ENCODE peak calls at places on chromosomes 2 and 18, in four cellular contexts. H is breast epithelium, G is A549, L is GM23338. W is an unnamed sample. For H3K4me1, the result is how much of the 10 kb centered on the place peaks cover.

GRCh38 chr2:29262681-29263260 is 147.6 kb downstream of the CLIP4 start:
- DNase-seq in H (no peak), G (no peak), L (no peak), W (no peak)

GRCh38 chr2:8475349-8476045 is 206.4 kb upstream of the ID2 start:
- DNase-seq in H (no peak), G (no peak), L (peak), W (no peak)

GRCh38 chr18:78305789-78306188 is 673.8 kb upstream of the SALL3 start:
- DNase-seq in H (no peak), G (no peak), L (no peak), W (no peak)

GRCh38 chr2:104236491-104236890 is 617.4 kb upstream of the POU3F3 start:
- DNase-seq in H (no peak), G (peak), L (no peak), W (no peak)

GRCh38 chr2:34305587-34305986 is 706.5 kb upstream of the FAM98A start:
- DNase-seq in H (no peak), G (no peak), L (no peak), W (no peak)

GRCh38 chr2:235573331-235574221 is 79.7 kb downstream of the AGAP1 start:
- DNase-seq in H (no peak), G (no peak), L (peak), W (no peak)

GRCh38 chr18:33277431-33277830 is 163.1 kb downstream of the CCDC178 start:
- DNase-seq in H (no peak), G (no peak), L (no peak), W (no peak)

GRCh38 chr2:197086500-197086899 is 160.0 kb upstream of the PGAP1 start:
- DNase-seq in H (no peak), G (no peak), L (no peak), W (no peak)

GRCh38 chr18:41155025-41155424 is 800.0 kb upstream of the PIK3C3 start:
- DNase-seq in H (no peak), G (no peak), L (no peak), W (no peak)

GRCh38 chr2:157880927-157881326 is 4.8 kb upstream of the ACVR1 start:
- DNase-seq in H (no peak), G (no peak), L (no peak), W (no peak)

GRCh38 chr18:50895350-50896045 is 16.6 kb downstream of the ME2 start:
- DNase-seq in H (no peak), G (no peak), L (no peak), W (no peak)

GRCh38 chr2:60213865-60214657 is 339.4 kb downstream of the BCL11A start:
- DNase-seq in H (peak), G (peak), L (no peak), W (no peak)

GRCh38 chr2:33320573-33320972 is 155.9 kb upstream of the RASGRP3 start:
- DNase-seq in H (no peak), G (no peak), L (no peak), W (no peak)

DNA sequence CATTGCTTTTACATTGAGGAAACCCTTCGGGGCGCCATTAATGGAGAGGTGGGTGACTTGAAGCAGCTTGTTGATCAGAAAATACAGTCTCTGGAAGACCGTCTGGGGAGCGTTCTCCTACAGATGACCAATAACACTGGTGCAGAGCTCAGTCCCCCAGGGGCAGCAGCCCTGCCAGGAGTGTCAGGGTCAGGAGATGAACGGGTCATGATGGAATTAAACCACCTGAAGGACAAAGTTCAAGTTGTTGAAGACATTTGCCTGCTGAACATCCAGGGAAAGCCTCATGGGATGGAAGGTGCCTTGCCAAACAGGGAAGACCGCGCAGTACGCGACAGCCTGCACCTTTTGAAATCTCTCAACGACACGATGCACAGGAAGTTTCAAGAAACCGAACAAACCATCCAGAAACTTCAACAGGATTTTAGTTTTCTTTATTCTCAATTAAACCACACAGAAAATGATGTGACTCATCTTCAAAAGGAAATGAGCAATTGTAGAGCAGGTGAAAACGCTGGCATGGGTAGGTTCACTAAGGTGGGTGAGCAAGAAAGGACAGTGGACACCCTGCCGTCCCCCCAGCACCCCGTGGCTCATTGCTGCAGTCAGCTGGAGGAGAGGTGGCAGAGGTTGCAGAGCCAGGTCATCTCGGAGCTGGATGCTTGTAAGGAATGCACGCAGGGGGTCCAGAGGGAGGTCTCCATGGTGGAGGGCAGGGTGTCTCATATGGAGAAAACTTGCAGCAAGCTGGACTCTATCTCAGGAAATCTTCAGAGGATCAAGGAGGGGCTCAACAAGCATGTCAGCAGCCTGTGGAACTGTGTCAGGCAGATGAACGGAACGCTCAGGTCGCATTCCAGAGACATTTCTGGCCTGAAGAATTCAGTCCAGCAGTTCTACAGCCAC is 45.0 kb downstream of the EMILIN2 start:
- DNase-seq in H (no peak), G (no peak), L (no peak), W (no peak)
- H3K4me1 ChIP-seq in H (under half), G (under half), L (under half), W (under half)

DNA sequence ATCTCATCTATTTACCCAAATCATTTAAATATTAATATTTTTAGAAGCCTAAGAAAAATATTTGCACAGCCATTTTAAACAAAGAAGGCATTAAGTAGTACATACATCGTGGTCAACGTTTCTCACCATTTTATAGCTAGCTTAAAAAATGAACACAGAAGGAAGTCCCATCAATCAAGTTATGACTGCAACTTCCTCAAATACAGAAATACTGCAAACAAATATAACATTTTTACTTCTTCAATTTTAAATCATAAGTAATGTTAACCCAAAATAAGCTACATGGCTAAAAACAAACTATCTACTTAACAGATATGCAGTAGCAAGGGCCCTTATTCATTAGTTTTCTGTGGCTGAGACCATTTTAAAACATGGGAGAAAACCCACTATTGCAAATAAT is 30.6 kb downstream of the ITSN2 start:
- DNase-seq in H (no peak), G (no peak), L (no peak), W (no peak)
- H3K27ac ChIP-seq in H (no peak), G (no peak), L (no peak), W (no peak)

GRCh38 chr18:8616026-8616401 is 6.8 kb downstream of the RAB12 start:
- DNase-seq in H (no peak), G (no peak), L (no peak), W (no peak)

GRCh38 chr18:8617907-8618306 is 8.7 kb downstream of the RAB12 start:
- DNase-seq in H (no peak), G (no peak), L (no peak), W (no peak)

GRCh38 chr18:8620845-8621244 is 11.6 kb downstream of the RAB12 start:
- DNase-seq in H (no peak), G (no peak), L (no peak), W (no peak)

GRCh38 chr18:8619835-8620577 is 10.8 kb downstream of the RAB12 start:
- DNase-seq in H (no peak), G (no peak), L (no peak), W (no peak)

GRCh38 chr18:8619041-8619440 is 9.8 kb downstream of the RAB12 start:
- DNase-seq in H (no peak), G (no peak), L (no peak), W (no peak)
- H3K4me1 ChIP-seq in H (under half), G (under half), L (half or more), W (half or more)

GRCh38 chr18:25137133-25137472 is 214.9 kb downstream of the ZNF521 start:
- DNase-seq in H (no peak), G (no peak), L (no peak), W (no peak)
- H3K27ac ChIP-seq in H (peak), G (no peak), L (no peak), W (no peak)

DNA sequence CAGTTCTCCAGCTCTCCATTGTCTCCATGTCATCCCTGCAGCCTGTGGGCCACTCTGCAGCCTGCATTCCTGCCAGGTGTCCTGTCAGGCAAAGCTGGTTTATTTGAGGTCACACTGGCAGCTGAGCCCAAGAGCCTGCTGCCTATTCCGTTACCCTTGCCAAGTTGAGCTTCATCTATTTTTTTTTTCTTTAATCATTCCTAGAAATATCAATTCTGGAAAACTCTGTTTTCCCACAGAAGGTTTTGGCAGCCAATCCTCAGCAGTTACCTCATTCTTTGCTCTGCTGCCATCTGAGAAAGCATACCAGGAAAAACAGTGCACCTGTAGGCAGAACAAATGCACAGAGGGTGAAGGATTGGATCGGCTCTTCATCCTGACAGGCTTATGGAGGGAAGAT is 411.0 kb upstream of the ACVR2A start:
- DNase-seq in H (peak), G (no peak), L (no peak), W (no peak)
- H3K4me1 ChIP-seq in H (under half), G (under half), L (under half), W (under half)

GRCh38 chr2:86650188-86650587 is 26.5 kb upstream of the RNF103 start:
- DNase-seq in H (no peak), G (no peak), L (no peak), W (no peak)

GRCh38 chr2:86648696-86649095 is 25.0 kb upstream of the RNF103 start:
- DNase-seq in H (no peak), G (no peak), L (no peak), W (no peak)

GRCh38 chr2:86646865-86647264 is 23.2 kb upstream of the RNF103 start:
- DNase-seq in H (no peak), G (no peak), L (no peak), W (no peak)

GRCh38 chr2:86646329-86646728 is 22.7 kb upstream of the RNF103 start:
- DNase-seq in H (no peak), G (no peak), L (no peak), W (no peak)

DNA sequence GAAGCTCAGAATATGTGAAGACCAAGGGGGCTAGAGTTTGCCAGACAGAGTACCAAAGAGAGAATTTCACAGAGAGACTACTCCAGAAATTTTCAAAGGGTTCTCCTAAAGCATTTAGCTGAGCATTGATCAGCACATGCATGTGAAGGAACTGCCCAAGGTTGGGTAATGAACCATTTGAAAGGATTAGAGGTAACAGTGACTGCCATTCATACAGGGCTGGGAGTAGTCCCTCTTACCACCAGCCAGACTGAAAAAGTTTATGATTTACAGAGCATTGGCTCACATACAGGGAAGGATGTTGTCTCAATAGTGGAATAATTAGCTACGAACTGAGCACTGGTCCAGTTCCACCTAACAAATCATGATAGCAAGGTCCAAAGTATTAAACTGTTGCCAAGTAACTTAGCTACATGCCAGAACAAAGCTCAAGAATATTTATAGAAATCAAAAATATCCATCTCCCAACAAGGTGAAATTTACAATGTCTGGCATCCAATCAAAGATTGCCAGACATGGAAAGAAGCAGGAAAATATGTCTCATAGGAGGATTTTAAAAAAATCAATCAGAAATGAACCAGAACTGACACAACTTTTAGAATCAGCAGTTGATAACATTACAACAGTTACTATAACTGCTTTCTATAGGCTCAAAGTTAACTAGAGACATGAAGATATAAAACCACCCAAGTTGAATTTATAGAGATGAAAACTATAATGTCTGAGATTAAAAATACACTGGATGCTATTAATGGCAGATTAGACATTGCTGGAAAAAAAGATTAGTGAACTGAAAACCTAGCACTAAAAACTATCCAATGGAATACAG is 25.7 kb upstream of the RNF103 start:
- DNase-seq in H (no peak), G (no peak), L (no peak), W (no peak)
- H3K27ac ChIP-seq in H (no peak), G (no peak), L (no peak), W (no peak)

DNA sequence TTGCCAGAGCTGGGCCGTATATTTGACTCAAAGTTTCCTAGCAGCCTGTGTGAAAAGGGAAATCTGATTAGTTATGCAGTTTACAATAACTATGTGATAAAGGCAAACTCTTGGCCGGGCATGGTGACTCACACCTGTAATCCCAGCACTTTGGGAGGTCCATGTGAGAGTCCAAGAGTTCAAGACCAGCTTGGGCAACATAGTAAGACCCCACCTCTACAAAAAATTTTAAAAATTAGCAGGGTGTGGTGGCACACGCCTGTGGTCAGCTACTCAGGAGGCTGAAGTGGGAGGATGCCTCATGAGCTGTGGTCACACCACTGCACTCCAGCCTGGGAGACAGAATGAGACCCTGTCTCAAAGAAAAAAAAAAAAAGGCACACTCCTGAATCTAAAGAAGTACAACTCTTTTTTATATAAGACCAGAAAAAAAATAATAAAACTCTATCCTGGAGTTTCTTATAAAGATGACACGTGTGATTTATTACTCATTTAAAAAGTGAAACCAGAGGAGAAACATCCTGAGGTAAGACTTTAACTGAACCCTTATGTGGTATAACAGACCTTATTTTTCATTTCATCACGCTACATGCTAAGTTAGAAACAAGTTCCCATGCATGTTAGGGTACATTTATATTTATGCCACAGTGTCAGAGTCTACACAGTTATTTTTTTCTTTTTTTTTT is 32.6 kb upstream of the KCMF1 start:
- DNase-seq in H (no peak), G (peak), L (no peak), W (no peak)
- H3K4me1 ChIP-seq in H (under half), G (under half), L (under half), W (under half)

GRCh38 chr2:70116936-70117554 is 29.8 kb downstream of the PCBP1 start:
- DNase-seq in H (no peak), G (no peak), L (no peak), W (no peak)

GRCh38 chr2:70122470-70122869 is 35.2 kb downstream of the PCBP1 start:
- DNase-seq in H (no peak), G (no peak), L (no peak), W (no peak)

GRCh38 chr2:70121627-70122372 is 34.5 kb downstream of the PCBP1 start:
- DNase-seq in H (no peak), G (no peak), L (no peak), W (peak)

GRCh38 chr2:70115646-70116442 is 28.6 kb downstream of the PCBP1 start:
- DNase-seq in H (no peak), G (no peak), L (no peak), W (peak)

DNA sequence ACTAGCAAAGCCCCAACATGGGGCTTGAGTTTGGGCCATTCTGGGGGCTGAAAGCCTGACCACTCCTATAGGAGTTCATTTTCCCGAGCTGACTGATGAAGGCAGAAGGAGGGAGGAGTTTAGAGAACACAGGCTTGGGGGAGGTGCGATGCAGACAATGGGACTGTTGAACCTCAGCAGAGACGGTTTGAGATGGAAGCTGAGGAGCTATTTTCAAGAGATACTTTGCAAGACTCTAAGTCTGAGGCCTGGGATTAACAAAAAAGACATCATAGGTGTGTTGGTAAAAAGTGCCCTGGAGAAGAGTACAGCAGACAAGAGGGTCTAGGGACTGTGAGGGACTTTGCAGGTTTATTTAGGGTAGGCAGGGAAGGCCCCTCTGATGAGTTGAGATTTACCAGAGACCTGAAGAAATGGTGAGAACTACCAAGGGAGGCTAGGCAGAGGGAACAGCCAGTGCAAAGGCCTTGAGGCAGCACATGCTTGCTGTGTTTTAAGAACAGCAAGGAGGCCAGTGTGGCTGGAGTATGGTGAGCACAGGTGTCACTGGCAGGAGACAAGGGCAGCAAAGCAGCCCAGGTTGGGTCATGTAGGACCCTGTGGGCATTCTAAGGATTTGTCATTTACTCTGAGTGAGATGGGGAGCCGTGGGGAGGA is 31.6 kb downstream of the PCBP1 start:
- DNase-seq in H (no peak), G (no peak), L (peak), W (no peak)
- H3K27ac ChIP-seq in H (no peak), G (peak), L (peak), W (peak)

GRCh38 chr2:66553370-66553769 is 118.4 kb downstream of the MEIS1 start:
- DNase-seq in H (no peak), G (no peak), L (no peak), W (no peak)
- H3K4me1 ChIP-seq in H (under half), G (under half), L (under half), W (under half)